ENCODE peak calls at places on chromosome 20, in nine cellular contexts. Z is right atrium auricular region, H is astrocyte, Q is psoas muscle, S is uterus, G is pancreas, V is cardiac muscle cell, C is Peyer's patch, T is lower lobe of right lung. B is an unnamed sample.

GRCh38 chr20:26315054-26315453 is 618.4 kb upstream of the ZNF337 start:
- DNase-seq in Z (no peak), H (no peak), Q (no peak), S (no peak), G (no peak), V (no peak), C (no peak), T (no peak), B (no peak)

GRCh38 chr20:380763-381580 is 412 bp downstream of the TRIB3 start:
- DNase-seq in Z (no peak), H (no peak), Q (peak; percentile 63), S (peak; percentile 26), G (peak; percentile 85), V (peak; percentile 81), C (peak; percentile 74), T (peak; percentile 79), B (peak; percentile 32)

GRCh38 chr20:45893831-45894230 is 2.7 kb downstream of the CTSA start:
- DNase-seq in Z (no peak), H (no peak), Q (no peak), S (no peak), G (no peak), V (no peak), C (no peak), T (no peak), B (no peak)

GRCh38 chr20:46121531-46121930 is 3.4 kb downstream of the CD40 start:
- DNase-seq in Z (no peak), H (no peak), Q (no peak), S (no peak), G (no peak), V (peak; percentile 11), C (no peak), T (no peak), B (no peak)

GRCh38 chr20:62557425-62557824 is 81.6 kb upstream of the GATA5 start:
- DNase-seq in Z (no peak), H (no peak), Q (no peak), S (no peak), G (no peak), V (no peak), C (no peak), T (no peak), B (no peak)

GRCh38 chr20:43755390-43755789 is 28.6 kb upstream of the GTSF1L start:
- DNase-seq in Z (no peak), H (peak; percentile 76), Q (no peak), S (no peak), G (no peak), V (peak; percentile 67), C (no peak), T (no peak), B (no peak)

GRCh38 chr20:44447827-44448419 is 27.8 kb upstream of the TTPAL start:
- DNase-seq in Z (no peak), H (no peak), Q (no peak), S (no peak), G (no peak), V (no peak), C (no peak), T (no peak), B (no peak)

GRCh38 chr20:38199506-38200390 is 34.7 kb upstream of the TGM2 start:
- DNase-seq in Z (no peak), H (peak; percentile 81), Q (no peak), S (no peak), G (no peak), V (peak; percentile 41), C (no peak), T (no peak), B (no peak)

GRCh38 chr20:41133709-41134361 is 3.5 kb upstream of the PLCG1 start:
- DNase-seq in Z (no peak), H (no peak), Q (no peak), S (no peak), G (no peak), V (no peak), C (peak; percentile 33), T (no peak), B (no peak)

GRCh38 chr20:44702776-44703175 is 12.4 kb upstream of the CCN5 start:
- DNase-seq in Z (peak; percentile 94), H (peak; percentile 90), Q (peak; percentile 94), S (peak; percentile 87), G (peak; percentile 51), V (peak; percentile 99), C (peak; percentile 76), T (peak; percentile 73), B (peak; percentile 97)

GRCh38 chr20:49713779-49714712 is at the start of gene B4GALT5:
- DNase-seq in Z (no peak), H (peak; percentile 40), Q (peak; percentile 86), S (peak; percentile 73), G (no peak), V (peak; percentile 88), C (peak; percentile 55), T (peak; percentile 78), B (peak; percentile 76)

GRCh38 chr20:41249371-41249770 is 68.2 kb downstream of the ZHX3 start:
- DNase-seq in Z (peak; percentile 90), H (peak; percentile 88), Q (peak; percentile 88), S (peak; percentile 90), G (no peak), V (peak; percentile 94), C (peak; percentile 20), T (no peak), B (peak; percentile 85)

GRCh38 chr20:44396369-44396768 is 40.9 kb downstream of the HNF4A start:
- DNase-seq in Z (no peak), H (no peak), Q (no peak), S (no peak), G (no peak), V (no peak), C (no peak), T (no peak), B (no peak)

DNA sequence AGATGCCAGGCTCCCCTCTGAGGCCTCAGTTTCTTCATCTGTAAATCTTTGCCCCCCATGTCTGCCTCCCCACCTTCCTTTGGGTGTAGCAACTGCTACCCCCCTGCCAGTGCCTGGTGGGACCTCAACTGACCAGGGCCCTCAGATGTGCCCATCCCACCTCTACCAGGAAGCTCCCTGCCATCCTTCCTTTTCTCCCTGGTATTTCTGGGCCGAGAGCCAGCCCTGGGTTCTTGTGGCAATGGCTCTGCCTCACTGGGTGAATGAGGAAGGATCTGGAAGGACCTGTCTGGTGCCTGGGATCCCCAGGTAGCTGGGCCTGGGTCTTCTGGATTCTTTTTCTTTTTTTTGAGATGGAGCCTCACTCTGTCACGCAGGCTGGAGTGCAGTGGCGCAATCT is 141.1 kb upstream of the RNF24 start:
- DNase-seq in Z (no peak), H (no peak), Q (no peak), S (no peak), G (no peak), V (no peak), C (no peak), T (peak; percentile 16), B (no peak)
- H3K9me3 ChIP-seq in Z (no peaks in the 10 kb centered on the region), H (no peaks in the 10 kb centered on the region), Q (no peaks in the 10 kb centered on the region), S (no peaks in the 10 kb centered on the region), G (no peaks in the 10 kb centered on the region), V (no peaks in the 10 kb centered on the region), C (no peaks in the 10 kb centered on the region), T (no peaks in the 10 kb centered on the region), B (no peaks in the 10 kb centered on the region)

GRCh38 chr20:50788045-50788867 is 6.6 kb upstream of the BCAS4 start:
- DNase-seq in Z (no peak), H (peak; percentile 42), Q (peak; percentile 40), S (peak; percentile 69), G (no peak), V (peak; percentile 88), C (no peak), T (peak; percentile 31), B (peak; percentile 58)
- TF ChIP-seq CTCF in Z (peak; percentile 41), H (peak; percentile 58), Q (peak; percentile 39), S (peak; percentile 34), G (no peak), V (peak; percentile 70), C (no peak), T (peak; percentile 24), B (no peak)

GRCh38 chr20:51860015-51860882 is 57.9 kb upstream of the SALL4 start:
- DNase-seq in Z (no peak), H (peak; percentile 87), Q (no peak), S (no peak), G (no peak), V (peak; percentile 25), C (no peak), T (no peak), B (no peak)

GRCh38 chr20:51862796-51863195 is 60.5 kb upstream of the SALL4 start:
- DNase-seq in Z (no peak), H (peak; percentile 54), Q (no peak), S (no peak), G (no peak), V (no peak), C (no peak), T (no peak), B (no peak)

GRCh38 chr20:51864967-51865366 is 62.6 kb upstream of the SALL4 start:
- DNase-seq in Z (no peak), H (no peak), Q (no peak), S (no peak), G (no peak), V (no peak), C (no peak), T (no peak), B (no peak)

DNA sequence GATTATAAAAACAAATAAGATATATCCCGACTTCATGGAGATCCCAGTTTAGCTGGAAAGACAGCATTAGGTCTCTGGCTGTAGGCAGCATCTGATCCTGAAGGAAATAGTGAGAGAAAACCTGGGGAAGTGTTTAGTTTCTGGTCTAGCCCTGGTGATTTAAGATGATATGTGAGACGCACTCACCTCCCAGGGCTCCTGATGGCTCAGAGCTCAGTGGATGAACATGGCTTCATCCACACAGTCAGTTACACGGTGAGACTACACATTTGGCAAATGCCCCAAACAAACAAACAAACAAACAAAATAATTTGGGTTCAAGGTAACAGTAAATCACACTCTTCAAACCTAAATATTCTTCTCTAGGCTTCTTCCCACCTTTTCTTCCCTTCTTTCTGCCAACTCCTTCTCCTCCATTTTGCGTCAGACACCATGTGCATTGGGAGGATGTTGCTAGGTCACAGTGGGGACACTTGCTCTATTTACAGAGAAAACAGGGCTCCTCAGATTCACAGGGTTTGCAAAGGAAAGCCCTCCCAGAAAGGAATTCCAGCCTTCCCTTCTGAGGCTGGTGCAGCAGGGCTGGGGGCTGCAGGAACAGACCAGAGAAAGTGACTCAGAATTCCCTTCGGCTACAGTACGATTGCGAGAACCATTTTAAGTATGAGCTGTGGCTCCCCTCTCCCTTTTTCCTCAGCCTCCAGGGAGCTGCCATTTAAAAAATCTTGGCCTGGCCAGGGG is 59.6 kb upstream of the SALL4 start:
- DNase-seq in Z (no peak), H (peak; percentile 42), Q (no peak), S (no peak), G (no peak), V (no peak), C (no peak), T (no peak), B (no peak)
- H3K27me3 ChIP-seq in Z (no peaks in the 10 kb centered on the region), H (no peaks in the 10 kb centered on the region), Q (no peaks in the 10 kb centered on the region), S (no peaks in the 10 kb centered on the region), G (no peaks in the 10 kb centered on the region), V (no peaks in the 10 kb centered on the region), C (no peaks in the 10 kb centered on the region), T (no peaks in the 10 kb centered on the region), B (no peaks in the 10 kb centered on the region)

DNA sequence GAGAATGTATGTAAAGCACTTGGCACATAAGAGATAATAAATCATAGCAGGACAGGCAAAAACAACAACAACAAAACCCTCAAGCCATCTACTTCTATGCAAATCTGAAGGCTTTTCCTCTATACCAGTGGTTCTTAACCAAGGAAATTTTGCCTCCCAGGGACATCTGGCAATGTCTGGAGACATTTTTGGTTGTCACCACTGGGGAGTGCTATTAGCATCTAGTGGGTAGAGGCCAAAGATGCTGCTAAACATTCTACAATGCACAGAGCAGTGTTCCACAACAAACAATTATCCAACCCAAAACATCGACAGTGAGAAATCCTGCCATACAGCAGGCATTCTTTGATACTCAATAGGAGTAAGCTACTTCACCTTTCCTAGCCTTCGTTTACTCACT is 28.2 kb downstream of the NDRG3 start:
- DNase-seq in Z (no peak), H (no peak), Q (no peak), S (no peak), G (no peak), V (peak; percentile 8), C (no peak), T (no peak), B (no peak)
- H3K9me3 ChIP-seq in Z (no peaks in the 10 kb centered on the region), H (no peaks in the 10 kb centered on the region), Q (no peaks in the 10 kb centered on the region), S (no peaks in the 10 kb centered on the region), G (no peaks in the 10 kb centered on the region), V (no peaks in the 10 kb centered on the region), C (no peaks in the 10 kb centered on the region), T (no peaks in the 10 kb centered on the region), B (no peaks in the 10 kb centered on the region)